ENCODE peak calls at places on chromosomes 3 and 15, in six cellular contexts. H is ascending aorta, S is IMR-90, M is PC-3, V is hepatocyte, U is DND-41. C is an unnamed sample.

GRCh38 chr15:95733931-95734330 is 596.6 kb upstream of the NR2F2 start:
- DNase-seq in S (no peak), M (peak; percentile 21), V (no peak), U (peak; percentile 40), H (no peak), C (no peak)

GRCh38 chr3:53880396-53881345 is 1.3 kb downstream of the ACTR8 start:
- DNase-seq in H (no peak), M (no peak), U (peak; percentile 6), S (peak; percentile 42), V (no peak), C (no peak)

GRCh38 chr3:164230385-164231094 is 847.8 kb downstream of the SI start:
- DNase-seq in U (no peak), S (no peak), H (no peak), M (no peak), V (no peak), C (no peak)

GRCh38 chr3:168467085-168467714 is 371.5 kb upstream of the GOLIM4 start:
- DNase-seq in H (no peak), M (peak; percentile 64), U (no peak), S (peak; percentile 55), V (peak; percentile 50), C (no peak)

GRCh38 chr3:185215873-185216586 is 37.8 kb downstream of the EHHADH start:
- DNase-seq in H (no peak), S (peak; percentile 23), V (no peak), M (peak; percentile 44), U (no peak), C (no peak)

GRCh38 chr3:127387119-127387518 is 99.3 kb upstream of the PRR20G start:
- DNase-seq in H (no peak), U (no peak), S (no peak), M (no peak), V (no peak), C (no peak)

GRCh38 chr3:94734201-94734600 is 671.3 kb downstream of the NSUN3 start:
- DNase-seq in M (no peak), U (no peak), H (no peak), V (no peak), S (no peak), C (no peak)

GRCh38 chr3:99640214-99640851 is 1.9 kb downstream of the COL8A1 start:
- DNase-seq in V (no peak), H (no peak), M (no peak), S (peak; percentile 69), U (no peak), C (no peak)

GRCh38 chr3:40845447-40845846 is 320.7 kb downstream of the ZNF621 start:
- DNase-seq in M (no peak), V (no peak), U (no peak), H (no peak), S (no peak), C (no peak)

GRCh38 chr3:142649996-142650693 is 54.0 kb downstream of the PLS1 start:
- DNase-seq in S (no peak), V (no peak), U (peak; percentile 5), H (no peak), M (no peak), C (no peak)

GRCh38 chr3:124298951-124299350 is 307.0 kb upstream of the ROPN1 start:
- DNase-seq in S (no peak), H (no peak), M (peak; percentile 56), V (no peak), U (no peak), C (peak; percentile 72)

GRCh38 chr3:127822166-127822835 is at the start of gene MGLL:
- DNase-seq in V (peak; percentile 60), U (no peak), S (peak; percentile 50), M (peak; percentile 54), H (peak; percentile 72), C (peak; percentile 42)

GRCh38 chr3:194857459-194858113 is 171.9 kb downstream of the FAM43A start:
- DNase-seq in U (no peak), V (no peak), M (no peak), H (no peak), S (peak; percentile 67), C (no peak)

GRCh38 chr3:42010530-42010929 is 48.6 kb upstream of the ULK4 start:
- DNase-seq in S (no peak), V (no peak), M (no peak), U (no peak), H (no peak), C (peak; percentile 23)

GRCh38 chr3:81696090-81696489 is 65.4 kb downstream of the GBE1 start:
- DNase-seq in V (no peak), S (no peak), H (no peak), U (no peak), M (no peak), C (no peak)

GRCh38 chr15:46080018-46080417 is 445.2 kb downstream of the SQOR start:
- DNase-seq in M (no peak), S (no peak), V (peak; percentile 17), H (no peak), U (no peak), C (peak; percentile 90)

GRCh38 chr15:63473999-63474809 is 30.2 kb upstream of the USP3 start:
- DNase-seq in U (no peak), S (peak; percentile 90), H (no peak), M (peak; percentile 23), V (peak; percentile 88), C (peak; percentile 30)

GRCh38 chr3:59258591-59258990 is 208.8 kb upstream of the CFAP20DC start:
- DNase-seq in S (no peak), M (no peak), V (no peak), H (no peak), U (no peak), C (no peak)

GRCh38 chr15:60390231-60390630 is 7.6 kb downstream of the ANXA2 start:
- DNase-seq in M (no peak), V (no peak), S (no peak), U (no peak), H (no peak), C (no peak)

GRCh38 chr15:60389261-60390077 is 8.3 kb downstream of the ANXA2 start:
- DNase-seq in V (no peak), M (no peak), U (peak; percentile 46), S (no peak), H (no peak), C (no peak)

GRCh38 chr15:60392601-60392985 is 5.2 kb downstream of the ANXA2 start:
- DNase-seq in U (no peak), M (peak; percentile 82), H (no peak), S (peak; percentile 78), V (peak; percentile 57), C (no peak)

GRCh38 chr15:60391722-60392340 is 6.0 kb downstream of the ANXA2 start:
- DNase-seq in H (peak; percentile 41), V (no peak), U (no peak), S (no peak), M (no peak), C (no peak)

GRCh38 chr15:60390931-60391501 is 6.8 kb downstream of the ANXA2 start:
- DNase-seq in M (peak; percentile 77), H (peak; percentile 90), S (peak; percentile 83), V (peak; percentile 78), U (no peak), C (no peak)
- H3K4me1 ChIP-seq in M (peaks cover 82% of the 10 kb centered on the region), H (peaks cover 88% of the 10 kb centered on the region), S (peaks cover 40% of the 10 kb centered on the region), V (peaks cover 73% of the 10 kb centered on the region), U (peaks cover 14% of the 10 kb centered on the region), C (peaks cover 49% of the 10 kb centered on the region)

GRCh38 chr15:23497710-23498111 is 50.7 kb upstream of the GOLGA6L2 start:
- DNase-seq in H (no peak), M (peak; percentile 34), V (peak; percentile 39), U (peak; percentile 26), S (no peak), C (peak; percentile 6)
- TF ChIP-seq CTCF in H (no peak), M (peak; percentile 71), V (peak; percentile 32), U (peak; percentile 69), S (no peak), C (peak; percentile 49)

DNA sequence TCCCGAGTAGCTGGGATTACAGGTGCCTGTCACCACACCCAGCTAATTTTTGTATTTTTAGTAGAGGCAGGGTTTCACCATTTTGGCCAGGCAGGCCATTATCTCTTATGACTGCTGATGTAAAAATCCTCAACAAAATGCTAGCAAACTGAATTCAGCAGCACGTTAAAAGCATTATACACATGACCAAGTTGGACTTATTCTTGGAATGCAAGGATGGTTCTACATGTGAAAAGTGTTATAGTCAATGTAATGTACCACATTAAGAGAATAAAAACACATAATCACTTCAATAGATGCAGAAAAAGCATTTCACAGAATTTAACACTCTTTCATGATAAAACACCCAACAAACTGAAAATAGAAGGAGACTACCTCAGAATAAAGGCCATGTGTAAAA is 20.2 kb downstream of the RNF13 start:
- DNase-seq in V (no peak), U (no peak), H (no peak), M (no peak), S (no peak), C (no peak)
- H3K9me3 ChIP-seq in V (peaks cover 14% of the 10 kb centered on the region), U (peaks cover 80% of the 10 kb centered on the region), H (peaks cover 3% of the 10 kb centered on the region), M (peaks cover 39% of the 10 kb centered on the region), S (peaks cover 12% of the 10 kb centered on the region), C (peaks cover 17% of the 10 kb centered on the region)

DNA sequence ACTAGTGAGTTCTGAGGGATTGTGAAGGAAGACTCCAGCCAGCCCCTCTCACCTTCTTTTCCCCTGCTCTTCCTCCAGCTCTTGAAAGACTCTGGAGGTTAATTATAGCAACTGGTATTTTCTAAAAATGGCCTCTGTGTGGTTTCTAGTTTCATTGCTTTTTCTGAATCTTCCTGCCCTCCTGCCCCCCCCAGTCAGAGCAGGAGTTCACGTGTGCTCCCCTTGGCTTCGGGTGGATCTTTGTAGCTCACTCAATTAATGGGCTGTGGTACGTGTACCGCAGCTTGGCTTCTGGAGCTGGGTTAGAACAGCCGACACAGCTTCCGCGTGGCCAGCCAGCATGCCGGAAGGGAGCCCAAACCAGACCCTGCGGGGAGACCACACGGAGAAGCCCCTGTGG is 31.5 kb downstream of the TM2D3 start:
- DNase-seq in U (no peak), M (no peak), V (no peak), S (no peak), H (no peak), C (no peak)
- H3K4me1 ChIP-seq in U (no peaks in the 10 kb centered on the region), M (peaks cover 10% of the 10 kb centered on the region), V (peaks cover 14% of the 10 kb centered on the region), S (peaks cover 3% of the 10 kb centered on the region), H (peaks cover 14% of the 10 kb centered on the region), C (peaks cover 11% of the 10 kb centered on the region)

GRCh38 chr15:80185152-80185551 is 32.4 kb downstream of the FAH start:
- DNase-seq in V (no peak), S (no peak), H (no peak), M (no peak), U (no peak), C (no peak)

GRCh38 chr15:80186597-80186996 is 33.8 kb downstream of the FAH start:
- DNase-seq in H (no peak), V (no peak), M (no peak), U (no peak), S (no peak), C (no peak)

GRCh38 chr15:80183886-80184285 is 31.1 kb downstream of the FAH start:
- DNase-seq in S (peak; percentile 13), V (no peak), U (no peak), M (peak; percentile 9), H (no peak), C (no peak)

GRCh38 chr15:80188293-80188692 is 35.5 kb downstream of the FAH start:
- DNase-seq in S (no peak), H (no peak), M (no peak), U (no peak), V (peak; percentile 21), C (no peak)

DNA sequence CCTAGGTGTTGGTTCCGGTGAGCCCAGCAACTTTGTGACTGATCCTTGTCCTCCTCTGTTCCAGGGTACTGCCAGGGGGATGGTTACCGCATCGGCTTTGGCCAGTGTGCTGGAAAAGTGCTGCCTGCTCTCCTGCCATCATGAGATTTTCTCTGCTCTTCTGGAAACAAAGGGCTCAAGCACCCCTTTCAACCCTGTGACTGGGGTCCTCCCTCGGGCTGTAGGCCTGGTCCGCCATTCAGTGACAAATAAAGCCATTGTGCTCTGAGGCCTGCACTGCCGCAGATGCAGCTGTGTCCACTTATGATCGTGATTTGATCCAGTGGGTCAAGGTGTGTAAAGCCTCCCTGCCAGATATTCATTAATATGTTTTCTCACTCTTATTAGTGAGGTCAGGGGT is 33.3 kb downstream of the FAH start:
- DNase-seq in H (no peak), M (no peak), U (no peak), S (no peak), V (no peak), C (no peak)
- TF ChIP-seq CTCF in H (no peak), M (no peak), U (no peak), S (no peak), V (no peak), C (no peak)

C was measured in BE2C.